ENCODE peak calls at places on chromosomes 2 and 18, in four cellular contexts. W is T-helper 1 cell, R is memory B cell, P is NAMALWA. H is an unnamed sample.

GRCh38 chr2:237861875-237862527 is 2.6 kb downstream of the RAMP1 start:
- DNase-seq in W (no peak), R (no peak), P (no peak), H (no peak)

GRCh38 chr2:216884347-216884746 is 24.5 kb upstream of the TNP1 start:
- DNase-seq in W (no peak), R (no peak), P (no peak), H (no peak)

GRCh38 chr18:21071071-21071470 is 40.5 kb downstream of the ROCK1 start:
- DNase-seq in W (no peak), R (no peak), P (no peak), H (no peak)

GRCh38 chr2:139469985-139470384 is 689.8 kb upstream of the NXPH2 start:
- DNase-seq in W (no peak), R (no peak), P (no peak), H (no peak)

GRCh38 chr2:222912117-222912516 is 51.3 kb downstream of the ACSL3 start:
- DNase-seq in W (no peak), R (peak; percentile 15), P (peak; percentile 98), H (peak; percentile 97)

GRCh38 chr2:96241901-96242611 is 23.7 kb downstream of the TMEM127 start:
- DNase-seq in W (peak; percentile 44), R (no peak), P (peak; percentile 68), H (peak; percentile 79)

GRCh38 chr2:195694553-195694952 is 37.5 kb downstream of the SLC39A10 start:
- DNase-seq in W (no peak), R (no peak), P (no peak), H (no peak)

GRCh38 chr2:157421377-157421944 is 22.4 kb downstream of the CYTIP start:
- DNase-seq in W (no peak), R (no peak), P (no peak), H (no peak)

GRCh38 chr2:151198646-151199045 is 63.0 kb downstream of the RBM43 start:
- DNase-seq in W (no peak), R (no peak), P (no peak), H (no peak)

GRCh38 chr18:10482985-10483949 is 28.8 kb downstream of the APCDD1 start:
- DNase-seq in W (no peak), R (peak; percentile 36), P (peak; percentile 62), H (peak; percentile 81)

GRCh38 chr18:23872701-23873550 is 141.6 kb upstream of the TTC39C start:
- DNase-seq in W (peak; percentile 15), R (no peak), P (no peak), H (no peak)

GRCh38 chr2:75025633-75026380 is 67.4 kb downstream of the POLE4 start:
- DNase-seq in W (no peak), R (no peak), P (no peak), H (no peak)

GRCh38 chr2:215799194-215799593 is 214.2 kb downstream of the MREG start:
- DNase-seq in W (no peak), R (no peak), P (no peak), H (no peak)

GRCh38 chr18:79133724-79134123 is 64.5 kb downstream of the ATP9B start:
- DNase-seq in W (no peak), R (no peak), P (no peak), H (no peak)

GRCh38 chr2:211473116-211473515 is 916.7 kb downstream of the CPS1 start:
- DNase-seq in W (no peak), R (no peak), P (no peak), H (no peak)

GRCh38 chr2:177611310-177611886 is 218.8 kb downstream of the AGPS start:
- DNase-seq in W (no peak), R (no peak), P (no peak), H (peak; percentile 28)

GRCh38 chr18:70072678-70073077 is 125.0 kb upstream of the CD226 start:
- DNase-seq in W (no peak), R (no peak), P (no peak), H (no peak)

GRCh38 chr2:127080226-127080940 is 26.6 kb downstream of the BIN1 start:
- DNase-seq in W (peak; percentile 19), R (no peak), P (no peak), H (no peak)

GRCh38 chr2:233603520-233603919 is 13.9 kb upstream of the UGT1A8 start:
- DNase-seq in W (no peak), R (no peak), P (no peak), H (no peak)

GRCh38 chr2:189927823-189928222 is 134.7 kb downstream of the MSTN start:
- DNase-seq in W (no peak), R (no peak), P (no peak), H (no peak)

GRCh38 chr2:40230717-40231300 is 221.1 kb downstream of the SLC8A1 start:
- DNase-seq in W (no peak), R (no peak), P (no peak), H (peak; percentile 20)

GRCh38 chr2:226652388-226652787 is 147.2 kb downstream of the IRS1 start:
- DNase-seq in W (no peak), R (no peak), P (no peak), H (no peak)

GRCh38 chr2:29189052-29189451 is 73.8 kb downstream of the CLIP4 start:
- DNase-seq in W (peak; percentile 19), R (no peak), P (peak; percentile 36), H (peak; percentile 63)

GRCh38 chr2:42864222-42864621 is 71.8 kb upstream of the HAAO start:
- DNase-seq in W (no peak), R (no peak), P (no peak), H (no peak)

GRCh38 chr2:234678721-234679120 is 181.8 kb upstream of the ARL4C start:
- DNase-seq in W (no peak), R (no peak), P (no peak), H (no peak)

GRCh38 chr2:50551868-50552267 is 480.1 kb downstream of the NRXN1 start:
- DNase-seq in W (no peak), R (no peak), P (no peak), H (no peak)

GRCh38 chr2:75021672-75022071 is 63.2 kb downstream of the POLE4 start:
- DNase-seq in W (no peak), R (no peak), P (no peak), H (no peak)

GRCh38 chr2:120447122-120447785 is 101.3 kb downstream of the INHBB start:
- DNase-seq in W (no peak), R (no peak), P (no peak), H (no peak)

GRCh38 chr2:224098473-224098872 is 59.4 kb upstream of the SERPINE2 start:
- DNase-seq in W (no peak), R (no peak), P (no peak), H (no peak)

GRCh38 chr2:44107086-44107740 is 61.5 kb upstream of the PPM1B start:
- DNase-seq in W (no peak), R (no peak), P (no peak), H (peak; percentile 5)

GRCh38 chr2:54632733-54633692 is 90.4 kb upstream of the EML6 start:
- DNase-seq in W (no peak), R (no peak), P (peak; percentile 27), H (no peak)

GRCh38 chr2:177547122-177547521 is 154.5 kb downstream of the AGPS start:
- DNase-seq in W (no peak), R (no peak), P (no peak), H (no peak)

GRCh38 chr2:240455719-240456606 is 20.5 kb downstream of the GPC1 start:
- DNase-seq in W (no peak), R (no peak), P (no peak), H (no peak)

GRCh38 chr2:236287656-236288055 is 23.4 kb upstream of the ASB18 start:
- DNase-seq in W (no peak), R (no peak), P (no peak), H (no peak)

H was measured in OCI-LY7.